ENCODE peak calls at places on chromosome 4, in four cellular contexts. One of them, this sample, is unnamed.
A peak's percentile ranks its signal among the peaks of the same experiment; 100 is the strongest.

GRCh38 chr4:8294775-8295174 is 25.2 kb downstream of the HTRA3 start:
- DNase-seq in CD4-positive, alpha-beta memory T cell: no peak
- DNase-seq in H9: no peak
- DNase-seq in prostate gland: no peak
- DNase-seq in this sample: no peak

GRCh38 chr4:19300213-19300612 is 951.5 kb upstream of the SLIT2 start:
- DNase-seq in prostate gland: no peak
- DNase-seq in CD4-positive, alpha-beta memory T cell: no peak
- DNase-seq in H9: no peak
- DNase-seq in this sample: no peak

GRCh38 chr4:5052726-5053425 is 1.6 kb downstream of the STK32B start:
- DNase-seq in CD4-positive, alpha-beta memory T cell: no peak
- DNase-seq in H9: no peak
- DNase-seq in prostate gland: no peak
- DNase-seq in this sample: no peak

GRCh38 chr4:90357117-90357710 is 230.0 kb downstream of the CCSER1 start:
- DNase-seq in CD4-positive, alpha-beta memory T cell: no peak
- DNase-seq in H9: no peak
- DNase-seq in prostate gland: no peak
- DNase-seq in this sample: no peak

GRCh38 chr4:99540287-99540939 is 23.4 kb downstream of the TRMT10A start:
- DNase-seq in CD4-positive, alpha-beta memory T cell: no peak
- DNase-seq in prostate gland: no peak
- DNase-seq in H9: no peak
- DNase-seq in this sample: no peak

GRCh38 chr4:153153339-153153851 is 50.8 kb upstream of the TRIM2 start:
- DNase-seq in prostate gland: peak; percentile 17
- DNase-seq in CD4-positive, alpha-beta memory T cell: peak; percentile 82
- DNase-seq in H9: peak; percentile 75
- DNase-seq in this sample: peak; percentile 53

GRCh38 chr4:20944961-20945360 is 244.7 kb downstream of the PACRGL start:
- DNase-seq in prostate gland: no peak
- DNase-seq in H9: no peak
- DNase-seq in CD4-positive, alpha-beta memory T cell: no peak
- DNase-seq in this sample: no peak

GRCh38 chr4:105956566-105956965 is 61.3 kb downstream of the NPNT start:
- DNase-seq in prostate gland: no peak
- DNase-seq in H9: no peak
- DNase-seq in CD4-positive, alpha-beta memory T cell: no peak
- DNase-seq in this sample: no peak

GRCh38 chr4:141350122-141350904 is 129.6 kb downstream of the ZNF330 start:
- DNase-seq in prostate gland: peak; percentile 68
- DNase-seq in H9: no peak
- DNase-seq in CD4-positive, alpha-beta memory T cell: no peak
- DNase-seq in this sample: no peak

GRCh38 chr4:60989141-60989540 is 211.0 kb upstream of the ADGRL3 start:
- DNase-seq in CD4-positive, alpha-beta memory T cell: no peak
- DNase-seq in prostate gland: no peak
- DNase-seq in H9: no peak
- DNase-seq in this sample: no peak

GRCh38 chr4:3295837-3296624 is 3.2 kb downstream of the RGS12 start:
- DNase-seq in CD4-positive, alpha-beta memory T cell: no peak
- DNase-seq in H9: no peak
- DNase-seq in prostate gland: no peak
- DNase-seq in this sample: no peak

GRCh38 chr4:176824645-176825366 is 32.1 kb upstream of the VEGFC start:
- DNase-seq in prostate gland: no peak
- DNase-seq in CD4-positive, alpha-beta memory T cell: no peak
- DNase-seq in H9: no peak
- DNase-seq in this sample: no peak

GRCh38 chr4:105944535-105944934 is 49.3 kb downstream of the NPNT start:
- DNase-seq in CD4-positive, alpha-beta memory T cell: no peak
- DNase-seq in H9: no peak
- DNase-seq in prostate gland: no peak
- DNase-seq in this sample: no peak

GRCh38 chr4:5220028-5220427 is 168.7 kb downstream of the STK32B start:
- DNase-seq in CD4-positive, alpha-beta memory T cell: no peak
- DNase-seq in H9: no peak
- DNase-seq in prostate gland: no peak
- DNase-seq in this sample: no peak

GRCh38 chr4:16881151-16881884 is 17.1 kb downstream of the LDB2 start:
- DNase-seq in prostate gland: no peak
- DNase-seq in CD4-positive, alpha-beta memory T cell: no peak
- DNase-seq in H9: no peak
- DNase-seq in this sample: no peak

GRCh38 chr4:28883211-28883610 is 1837.0 kb upstream of the PCDH7 start:
- DNase-seq in prostate gland: no peak
- DNase-seq in CD4-positive, alpha-beta memory T cell: no peak
- DNase-seq in H9: no peak
- DNase-seq in this sample: no peak

GRCh38 chr4:87521757-87522374 is 7.3 kb downstream of the SPARCL1 start:
- DNase-seq in CD4-positive, alpha-beta memory T cell: no peak
- DNase-seq in H9: no peak
- DNase-seq in prostate gland: peak; percentile 64
- DNase-seq in this sample: no peak

GRCh38 chr4:6633091-6633906 is 7.2 kb upstream of the MRFAP1 start:
- DNase-seq in prostate gland: peak; percentile 50
- DNase-seq in CD4-positive, alpha-beta memory T cell: no peak
- DNase-seq in H9: no peak
- DNase-seq in this sample: no peak

GRCh38 chr4:99028187-99028586 is 32.7 kb downstream of the METAP1 start:
- DNase-seq in H9: no peak
- DNase-seq in prostate gland: no peak
- DNase-seq in CD4-positive, alpha-beta memory T cell: no peak
- DNase-seq in this sample: no peak

GRCh38 chr4:153345011-153345981 is 808 bp downstream of the MND1 start:
- DNase-seq in CD4-positive, alpha-beta memory T cell: peak; percentile 51
- DNase-seq in H9: peak; percentile 60
- DNase-seq in prostate gland: peak; percentile 10
- DNase-seq in this sample: peak; percentile 65

GRCh38 chr4:32061916-32062315 is 1341.7 kb downstream of the PCDH7 start:
- DNase-seq in H9: no peak
- DNase-seq in CD4-positive, alpha-beta memory T cell: no peak
- DNase-seq in prostate gland: no peak
- DNase-seq in this sample: no peak

GRCh38 chr4:105135746-105136145 is 10.9 kb upstream of the TET2 start:
- DNase-seq in prostate gland: no peak
- DNase-seq in H9: no peak
- DNase-seq in CD4-positive, alpha-beta memory T cell: no peak
- DNase-seq in this sample: no peak

GRCh38 chr4:1237981-1238675 is 10.8 kb downstream of the CTBP1 start:
- DNase-seq in prostate gland: no peak
- DNase-seq in H9: no peak
- DNase-seq in CD4-positive, alpha-beta memory T cell: no peak
- DNase-seq in this sample: no peak

GRCh38 chr4:6910340-6910959 is 824 bp downstream of the TBC1D14 start:
- DNase-seq in CD4-positive, alpha-beta memory T cell: no peak
- DNase-seq in H9: no peak
- DNase-seq in prostate gland: no peak
- DNase-seq in this sample: no peak

GRCh38 chr4:3122081-3122563 is 47.6 kb downstream of the HTT start:
- DNase-seq in H9: no peak
- DNase-seq in prostate gland: no peak
- DNase-seq in CD4-positive, alpha-beta memory T cell: no peak
- DNase-seq in this sample: no peak

GRCh38 chr4:65880594-65880993 is 210.3 kb upstream of the EPHA5 start:
- DNase-seq in CD4-positive, alpha-beta memory T cell: no peak
- DNase-seq in H9: no peak
- DNase-seq in prostate gland: no peak
- DNase-seq in this sample: no peak

GRCh38 chr4:43781125-43781524 is 667.5 kb downstream of the KCTD8 start:
- DNase-seq in prostate gland: no peak
- DNase-seq in H9: no peak
- DNase-seq in CD4-positive, alpha-beta memory T cell: no peak
- DNase-seq in this sample: no peak

GRCh38 chr4:181952478-181952877 is 290.7 kb upstream of the TENM3 start:
- DNase-seq in prostate gland: peak; percentile 54
- DNase-seq in H9: no peak
- DNase-seq in CD4-positive, alpha-beta memory T cell: no peak
- DNase-seq in this sample: no peak

GRCh38 chr4:123471655-123472054 is 75.1 kb downstream of the SPRY1 start:
- DNase-seq in prostate gland: no peak
- DNase-seq in CD4-positive, alpha-beta memory T cell: no peak
- DNase-seq in H9: no peak
- DNase-seq in this sample: no peak
- H3K4me1 ChIP-seq in prostate gland: no peaks in the 10 kb centered on the region
- H3K4me1 ChIP-seq in CD4-positive, alpha-beta memory T cell: no peaks in the 10 kb centered on the region
- H3K4me1 ChIP-seq in H9: no peaks in the 10 kb centered on the region
- H3K4me1 ChIP-seq in this sample: no peaks in the 10 kb centered on the region

GRCh38 chr4:26860922-26861433 is 337 bp downstream of the STIM2 start:
- DNase-seq in prostate gland: peak; percentile 33
- DNase-seq in H9: peak; percentile 57
- DNase-seq in CD4-positive, alpha-beta memory T cell: peak; percentile 55
- DNase-seq in this sample: peak; percentile 55

GRCh38 chr4:26858035-26858918 is 2.4 kb upstream of the STIM2 start:
- DNase-seq in prostate gland: no peak
- DNase-seq in CD4-positive, alpha-beta memory T cell: no peak
- DNase-seq in H9: no peak
- DNase-seq in this sample: no peak

GRCh38 chr4:26860157-26860921 is at the start of gene STIM2:
- DNase-seq in prostate gland: peak; percentile 96
- DNase-seq in H9: peak; percentile 98
- DNase-seq in CD4-positive, alpha-beta memory T cell: peak; percentile 99
- DNase-seq in this sample: peak; percentile 99

GRCh38 chr4:26858947-26859401 is 1.7 kb upstream of the STIM2 start:
- DNase-seq in prostate gland: no peak
- DNase-seq in CD4-positive, alpha-beta memory T cell: no peak
- DNase-seq in H9: no peak
- DNase-seq in this sample: no peak

GRCh38 chr4:26859762-26860156 is 882 bp upstream of the STIM2 start:
- DNase-seq in prostate gland: peak; percentile 38
- DNase-seq in H9: no peak
- DNase-seq in CD4-positive, alpha-beta memory T cell: no peak
- DNase-seq in this sample: no peak
- H3K4me1 ChIP-seq in prostate gland: no peaks in the 10 kb centered on the region
- H3K4me1 ChIP-seq in H9: no peaks in the 10 kb centered on the region
- H3K4me1 ChIP-seq in CD4-positive, alpha-beta memory T cell: peaks cover 55% of the 10 kb centered on the region
- H3K4me1 ChIP-seq in this sample: peaks cover 42% of the 10 kb centered on the region

GRCh38 chr4:70943115-70943514 is 40.9 kb downstream of the MOB1B start:
- DNase-seq in H9: no peak
- DNase-seq in CD4-positive, alpha-beta memory T cell: no peak
- DNase-seq in prostate gland: no peak
- DNase-seq in this sample: no peak
- H3K4me1 ChIP-seq in H9: no peaks in the 10 kb centered on the region
- H3K4me1 ChIP-seq in CD4-positive, alpha-beta memory T cell: no peaks in the 10 kb centered on the region
- H3K4me1 ChIP-seq in prostate gland: no peaks in the 10 kb centered on the region
- H3K4me1 ChIP-seq in this sample: no peaks in the 10 kb centered on the region

GRCh38 chr4:156945532-156945931 is 26.1 kb downstream of the PDGFC start:
- DNase-seq in CD4-positive, alpha-beta memory T cell: no peak
- DNase-seq in prostate gland: no peak
- DNase-seq in H9: no peak
- DNase-seq in this sample: no peak
- H3K4me1 ChIP-seq in CD4-positive, alpha-beta memory T cell: no peaks in the 10 kb centered on the region
- H3K4me1 ChIP-seq in prostate gland: no peaks in the 10 kb centered on the region
- H3K4me1 ChIP-seq in H9: no peaks in the 10 kb centered on the region
- H3K4me1 ChIP-seq in this sample: no peaks in the 10 kb centered on the region

GRCh38 chr4:40437741-40438383 is 102.7 kb downstream of the CHRNA9 start:
- DNase-seq in CD4-positive, alpha-beta memory T cell: no peak
- DNase-seq in prostate gland: no peak
- DNase-seq in H9: no peak
- DNase-seq in this sample: no peak
- H3K4me1 ChIP-seq in CD4-positive, alpha-beta memory T cell: peaks cover 19% of the 10 kb centered on the region
- H3K4me1 ChIP-seq in prostate gland: no peaks in the 10 kb centered on the region
- H3K4me1 ChIP-seq in H9: no peaks in the 10 kb centered on the region
- H3K4me1 ChIP-seq in this sample: no peaks in the 10 kb centered on the region

GRCh38 chr4:48767055-48767454 is 13.0 kb downstream of the FRYL start:
- DNase-seq in CD4-positive, alpha-beta memory T cell: no peak
- DNase-seq in prostate gland: no peak
- DNase-seq in H9: no peak
- DNase-seq in this sample: no peak
- H3K4me1 ChIP-seq in CD4-positive, alpha-beta memory T cell: peaks cover 62% of the 10 kb centered on the region
- H3K4me1 ChIP-seq in prostate gland: no peaks in the 10 kb centered on the region
- H3K4me1 ChIP-seq in H9: no peaks in the 10 kb centered on the region
- H3K4me1 ChIP-seq in this sample: peaks cover 7% of the 10 kb centered on the region